ENCODE peak calls at places on chromosomes 13 and 19, in four cellular contexts. P, J, O and L are unnamed samples.

GRCh38 chr19:31070676-31071075 is 278.6 kb downstream of the TSHZ3 start:
- DNase-seq in O (no peak), J (no peak), P (no peak), L (no peak)

GRCh38 chr19:30504272-30504671 is 132.1 kb downstream of the ZNF536 start:
- DNase-seq in J (no peak), O (no peak), P (no peak), L (no peak)

GRCh38 chr13:76319921-76320320 is 566.3 kb downstream of the KCTD12 start:
- DNase-seq in O (no peak), P (no peak), J (no peak), L (no peak)

GRCh38 chr13:100650321-100650720 is 24.3 kb downstream of the TMTC4 start:
- DNase-seq in J (no peak), O (no peak), P (no peak), L (no peak)

GRCh38 chr13:49419292-49419691 is 24.6 kb downstream of the CAB39L start:
- DNase-seq in P (no peak), J (no peak), O (no peak), L (no peak)

GRCh38 chr19:58317481-58318072 is 9.2 kb upstream of the ZSCAN22 start:
- DNase-seq in P (peak; percentile 35), O (peak; percentile 46), J (peak; percentile 6), L (peak; percentile 36)

GRCh38 chr19:58108546-58108817 is 10.5 kb upstream of the ZSCAN18 start:
- DNase-seq in P (no peak), J (no peak), O (no peak), L (no peak)

GRCh38 chr19:3976495-3977241 is 5.8 kb upstream of the DAPK3 start:
- DNase-seq in P (peak; percentile 43), O (peak; percentile 36), J (no peak), L (no peak)

GRCh38 chr19:10699650-10700335 is 1.4 kb upstream of the QTRT1 start:
- DNase-seq in O (peak; percentile 58), P (peak; percentile 50), J (no peak), L (peak; percentile 44)

GRCh38 chr13:110499621-110500281 is 61.8 kb downstream of the RAB20 start:
- DNase-seq in O (peak; percentile 91), J (no peak), P (peak; percentile 73), L (peak; percentile 83)

GRCh38 chr13:30235206-30235605 is 72.1 kb downstream of the KATNAL1 start:
- DNase-seq in J (no peak), P (no peak), O (peak; percentile 5), L (no peak)

GRCh38 chr19:39297931-39298634 is 1.9 kb downstream of the IFNL1 start:
- DNase-seq in P (no peak), O (no peak), J (no peak), L (no peak)

GRCh38 chr19:5314012-5314906 is 26.4 kb downstream of the PTPRS start:
- DNase-seq in O (peak; percentile 74), P (peak; percentile 33), J (no peak), L (peak; percentile 27)

GRCh38 chr19:1841209-1841924 is 6.9 kb downstream of the REXO1 start:
- DNase-seq in J (no peak), O (no peak), P (no peak), L (no peak)

GRCh38 chr13:110699148-110700145 is 6.5 kb downstream of the CARS2 start:
- DNase-seq in P (no peak), J (no peak), O (no peak), L (no peak)

GRCh38 chr19:36719687-36720556 is 32.5 kb downstream of the ZNF567 start:
- DNase-seq in J (no peak), P (no peak), O (peak; percentile 6), L (no peak)

GRCh38 chr19:6509118-6509971 is 7.2 kb upstream of the TUBB4A start:
- DNase-seq in O (no peak), J (no peak), P (peak; percentile 37), L (no peak)

GRCh38 chr19:37594982-37595382 is 306 bp downstream of the ZNF540 start:
- DNase-seq in P (peak; percentile 69), J (peak; percentile 75), O (no peak), L (peak; percentile 30)

GRCh38 chr13:94312511-94313191 is 166.8 kb downstream of the DCT start:
- DNase-seq in J (no peak), O (no peak), P (no peak), L (no peak)

GRCh38 chr13:29939158-29939557 is 88.7 kb upstream of the UBL3 start:
- DNase-seq in J (no peak), O (no peak), P (no peak), L (no peak)

GRCh38 chr19:34244611-34245299 is 9.6 kb upstream of the GARRE1 start:
- DNase-seq in O (no peak), J (no peak), P (no peak), L (peak; percentile 59)

GRCh38 chr13:50170447-50171037 is 155.3 kb downstream of the KCNRG start:
- DNase-seq in P (peak; percentile 24), J (no peak), O (peak; percentile 22), L (no peak)

GRCh38 chr13:21686761-21687391 is 16.0 kb downstream of the FGF9 start:
- DNase-seq in J (no peak), P (no peak), O (no peak), L (no peak)

GRCh38 chr19:49596407-49596806 is 5.4 kb downstream of the PRR12 start:
- DNase-seq in O (no peak), J (no peak), P (no peak), L (no peak)